ENCODE peak calls at places on chromosomes 13 and 19, in ten cellular contexts. K is PC-9; C is DMS153; I is fibroblast of the aortic adventitia; Q is stimulated activated CD4-positive, alpha-beta T cell treated with anti-CD3 and anti-CD28 coated beads, Interleukin-1b, Interleukin-23, amount 100 ng/mL, for 1 hour; D is kidney epithelial cell; L is small intestine; N is hepatic stellate cell; H is EL; S is GM04504. P is an unnamed sample.

GRCh38 chr19:48560095-48560530 is 8.1 kb downstream of the SULT2B1 start:
- DNase-seq in K (no peak), D (no peak), H (no peak), I (no peak), L (no peak), N (no peak), C (no peak), S (no peak), Q (no peak), P (no peak)

GRCh38 chr13:38755792-38756191 is 68.9 kb downstream of the FREM2 start:
- DNase-seq in N (no peak), S (no peak), C (no peak), K (no peak), D (no peak), Q (no peak), H (no peak), L (no peak), I (no peak), P (no peak)

GRCh38 chr13:97935071-97935470 is 18.4 kb upstream of the IPO5 start:
- DNase-seq in L (no peak), Q (no peak), D (no peak), C (no peak), I (peak; percentile 79), N (no peak), S (no peak), K (no peak), H (no peak), P (no peak)

GRCh38 chr13:71577127-71577526 is 289.9 kb downstream of the DACH1 start:
- DNase-seq in K (no peak), D (peak; percentile 60), S (no peak), L (no peak), I (no peak), Q (no peak), C (no peak), N (no peak), H (no peak), P (no peak)

GRCh38 chr19:44682807-44683206 is 11.5 kb downstream of the CEACAM19 start:
- DNase-seq in L (no peak), S (no peak), I (no peak), Q (no peak), C (no peak), D (no peak), H (no peak), N (no peak), K (no peak), P (no peak)

GRCh38 chr19:31351212-31352193 is 2.3 kb upstream of the TSHZ3 start:
- DNase-seq in D (no peak), Q (no peak), C (no peak), L (peak; percentile 19), I (peak; percentile 70), S (no peak), N (peak; percentile 69), H (peak; percentile 62), K (no peak), P (no peak)

GRCh38 chr19:43438291-43439162 is 23.8 kb downstream of the TEX101 start:
- DNase-seq in I (peak; percentile 97), Q (no peak), S (peak; percentile 97), H (peak; percentile 89), N (peak; percentile 82), L (no peak), D (no peak), C (no peak), K (peak; percentile 82), P (no peak)

GRCh38 chr13:48501705-48502104 is 31.2 kb downstream of the RCBTB2 start:
- DNase-seq in K (no peak), C (no peak), L (no peak), Q (no peak), H (no peak), N (no peak), D (no peak), S (no peak), I (no peak), P (no peak)

GRCh38 chr19:38831142-38831605 is 420 bp downstream of the ECH1 start:
- DNase-seq in L (peak; percentile 65), H (peak; percentile 99), C (peak; percentile 10), S (peak; percentile 83), N (peak; percentile 93), I (peak; percentile 81), Q (no peak), K (peak; percentile 100), D (peak; percentile 92), P (no peak)

GRCh38 chr13:69959041-69959440 is 148.6 kb upstream of the ATXN8OS start:
- DNase-seq in K (no peak), N (no peak), I (no peak), L (no peak), S (no peak), H (no peak), Q (no peak), C (no peak), D (no peak), P (no peak)

GRCh38 chr19:39558623-39559117 is 18.7 kb upstream of the EID2 start:
- DNase-seq in D (no peak), S (no peak), K (no peak), C (no peak), H (no peak), L (peak; percentile 22), Q (no peak), N (no peak), I (no peak), P (no peak)

GRCh38 chr19:50464348-50464747 is 12.0 kb upstream of the EMC10 start:
- DNase-seq in H (no peak), D (no peak), K (no peak), C (no peak), N (no peak), S (no peak), Q (no peak), I (no peak), L (peak; percentile 15), P (no peak)

GRCh38 chr19:40542197-40542859 is 34.3 kb upstream of the SHKBP1 start:
- DNase-seq in D (no peak), N (peak; percentile 72), H (no peak), L (no peak), K (no peak), C (no peak), S (no peak), Q (no peak), I (peak; percentile 93), P (no peak)

GRCh38 chr19:18833849-18834643 is 2.3 kb downstream of the UPF1 start:
- DNase-seq in D (no peak), N (no peak), L (peak; percentile 61), H (no peak), I (no peak), Q (no peak), S (no peak), K (peak; percentile 64), C (peak; percentile 54), P (no peak)

GRCh38 chr19:15251749-15252397 is 19.6 kb upstream of the EPHX3 start:
- DNase-seq in S (peak; percentile 98), D (peak; percentile 70), C (no peak), K (peak; percentile 78), I (peak; percentile 98), Q (no peak), H (peak; percentile 95), N (peak; percentile 94), L (no peak), P (no peak)

GRCh38 chr13:106182404-106182803 is 353.1 kb downstream of the EFNB2 start:
- DNase-seq in H (peak; percentile 92), N (peak; percentile 32), C (no peak), D (peak; percentile 86), L (no peak), K (peak; percentile 58), Q (no peak), S (peak; percentile 80), I (peak; percentile 60), P (peak; percentile 35)

GRCh38 chr13:27927444-27928352 is 7.9 kb downstream of the PDX1 start:
- DNase-seq in I (no peak), S (no peak), L (peak; percentile 70), Q (no peak), H (no peak), D (no peak), N (no peak), K (no peak), C (no peak), P (no peak)

GRCh38 chr19:19040417-19040816 is 7.0 kb downstream of the ARMC6 start:
- DNase-seq in I (peak; percentile 98), C (no peak), K (peak; percentile 77), S (peak; percentile 82), L (no peak), H (peak; percentile 80), N (peak; percentile 49), D (no peak), Q (no peak), P (no peak)

GRCh38 chr13:113187263-113187669 is 21.2 kb downstream of the PCID2 start:
- DNase-seq in L (peak; percentile 75), I (peak; percentile 100), K (peak; percentile 99), N (peak; percentile 95), S (peak; percentile 97), H (peak; percentile 100), Q (no peak), C (peak; percentile 84), D (peak; percentile 99), P (peak; percentile 98)